ENCODE peak calls at places on chromosomes 2 and 18, in four cellular contexts. O, C, H and L are unnamed samples.

GRCh38 chr2:218777276-218777990 is 4.5 kb upstream of the CYP27A1 start:
- DNase-seq in C (no peak), O (no peak), H (no peak), L (no peak)

GRCh38 chr2:24994325-24994724 is 22.6 kb upstream of the DNAJC27 start:
- DNase-seq in O (no peak), C (no peak), H (no peak), L (no peak)

GRCh38 chr18:49238433-49239042 is 221.9 kb downstream of the DYM start:
- DNase-seq in H (peak; percentile 10), O (peak; percentile 11), C (peak; percentile 48), L (peak; percentile 42)

GRCh38 chr2:181892795-181893435 is 1.4 kb downstream of the ITPRID2 start:
- DNase-seq in H (no peak), C (peak; percentile 58), O (no peak), L (peak; percentile 68)

GRCh38 chr18:23437357-23438045 is 15.6 kb upstream of the RIOK3 start:
- DNase-seq in H (peak; percentile 85), C (peak; percentile 75), O (peak; percentile 73), L (peak; percentile 79)

GRCh38 chr18:63949068-63949737 is at the start of gene HMSD:
- DNase-seq in C (no peak), H (peak; percentile 81), O (no peak), L (no peak)

GRCh38 chr2:160270571-160271113 is 70.6 kb upstream of the ITGB6 start:
- DNase-seq in O (no peak), H (peak; percentile 88), C (no peak), L (no peak)

GRCh38 chr2:33205693-33206434 is 259.1 kb downstream of the LTBP1 start:
- DNase-seq in C (no peak), H (no peak), O (no peak), L (no peak)

GRCh38 chr2:112799291-112799975 is 15.1 kb upstream of the IL1A start:
- DNase-seq in C (no peak), O (no peak), H (no peak), L (no peak)

GRCh38 chr2:233799087-233799665 is 21.0 kb downstream of the MROH2A start:
- DNase-seq in H (no peak), O (no peak), C (peak; percentile 4), L (peak; percentile 7)

GRCh38 chr2:30095402-30095801 is 51.4 kb upstream of the YPEL5 start:
- DNase-seq in O (no peak), H (no peak), C (no peak), L (no peak)

GRCh38 chr18:8314123-8314522 is 295.1 kb upstream of the RAB12 start:
- DNase-seq in H (peak; percentile 6), O (no peak), C (no peak), L (no peak)

GRCh38 chr18:70420151-70420898 is 131.5 kb downstream of the SOCS6 start:
- DNase-seq in C (peak; percentile 42), H (no peak), O (no peak), L (peak; percentile 11)

GRCh38 chr2:152062130-152063091 is 36.4 kb downstream of the CACNB4 start:
- DNase-seq in O (no peak), C (peak; percentile 96), H (no peak), L (peak; percentile 97)

GRCh38 chr18:59033361-59033760 is 106.3 kb upstream of the SEC11C start:
- DNase-seq in H (no peak), O (no peak), C (no peak), L (no peak)

GRCh38 chr2:85999131-85999831 is 106.4 kb downstream of the POLR1A start:
- DNase-seq in O (no peak), H (no peak), C (peak; percentile 70), L (peak; percentile 43)

GRCh38 chr2:3127279-3127690 is 250.3 kb downstream of the EIPR1 start:
- DNase-seq in H (no peak), C (no peak), O (no peak), L (no peak)

GRCh38 chr2:104539649-104540048 is 314.3 kb upstream of the POU3F3 start:
- DNase-seq in C (no peak), O (no peak), H (no peak), L (no peak)

GRCh38 chr2:196331816-196332215 is 160.4 kb upstream of the STK17B start:
- DNase-seq in C (no peak), O (no peak), H (no peak), L (no peak)

GRCh38 chr2:5482929-5483331 is 209.3 kb upstream of the SOX11 start:
- DNase-seq in H (peak; percentile 61), O (no peak), C (no peak), L (no peak)

GRCh38 chr18:22485808-22486244 is 68.1 kb upstream of the CTAGE1 start:
- DNase-seq in H (no peak), C (no peak), O (no peak), L (no peak)

GRCh38 chr2:30408961-30409387 is 38.1 kb upstream of the LCLAT1 start:
- DNase-seq in H (no peak), O (no peak), C (no peak), L (no peak)

GRCh38 chr18:50203801-50204604 is 9.1 kb upstream of the MYO5B start:
- DNase-seq in H (peak; percentile 84), O (peak; percentile 45), C (peak; percentile 71), L (peak; percentile 74)

GRCh38 chr2:10473121-10473756 is 25.1 kb upstream of the ODC1 start:
- DNase-seq in H (no peak), C (no peak), O (no peak), L (no peak)

GRCh38 chr2:126894585-126895182 is 4.0 kb upstream of the TEX51 start:
- DNase-seq in C (no peak), O (no peak), H (no peak), L (no peak)

GRCh38 chr2:70248810-70249438 is 496 bp upstream of the TIA1 start:
- DNase-seq in O (peak; percentile 84), H (no peak), C (peak; percentile 92), L (peak; percentile 91)